ENCODE peak calls at places on chromosomes 1 and 21, in eight cellular contexts. S is Peyer's patch; N is T-helper 1 cell; K is effector memory CD8-positive, alpha-beta T cell; E is astrocyte of the hippocampus; B is iris pigment epithelial cell; O is occipital lobe; U is psoas muscle. X is an unnamed sample.

GRCh38 chr1:38474738-38475623 is 384.6 kb downstream of the RRAGC start:
- DNase-seq in S (peak), N (no peak), K (no peak), E (no peak), B (no peak), O (no peak), U (no peak), X (no peak)

GRCh38 chr21:15729346-15729673 is 472 bp upstream of the USP25 start:
- DNase-seq in S (no peak), N (no peak), K (no peak), E (no peak), B (no peak), O (no peak), U (no peak), X (no peak)

GRCh38 chr21:22575165-22575584 is 1577.0 kb downstream of the NCAM2 start:
- DNase-seq in S (no peak), N (no peak), K (no peak), E (peak), B (peak), O (no peak), U (no peak), X (no peak)

GRCh38 chr1:229466887-229467286 is 33.0 kb upstream of the ACTA1 start:
- DNase-seq in S (no peak), N (no peak), K (no peak), E (no peak), B (no peak), O (no peak), U (no peak), X (no peak)

GRCh38 chr1:1144122-1144842 is 28.4 kb upstream of the C1orf159 start:
- DNase-seq in S (peak), N (peak), K (peak), E (no peak), B (no peak), O (no peak), U (no peak), X (no peak)

GRCh38 chr1:206544562-206545257 is 37.4 kb downstream of the RASSF5 start:
- DNase-seq in S (peak), N (peak), K (peak), E (peak), B (peak), O (peak), U (peak), X (peak)

GRCh38 chr21:41847066-41847804 is 31.9 kb downstream of the PRDM15 start:
- DNase-seq in S (no peak), N (no peak), K (no peak), E (no peak), B (peak), O (no peak), U (no peak), X (no peak)

GRCh38 chr1:54476231-54477109 is 70.3 kb upstream of the SSBP3 start:
- DNase-seq in S (no peak), N (no peak), K (no peak), E (no peak), B (no peak), O (no peak), U (no peak), X (no peak)

GRCh38 chr21:25964009-25964408 is 206.6 kb downstream of the APP start:
- DNase-seq in S (no peak), N (no peak), K (no peak), E (no peak), B (peak), O (no peak), U (no peak), X (no peak)

GRCh38 chr1:178230881-178231409 is 137.0 kb downstream of the RASAL2 start:
- DNase-seq in S (no peak), N (no peak), K (no peak), E (no peak), B (no peak), O (no peak), U (no peak), X (no peak)

GRCh38 chr1:7587108-7587507 is 184.0 kb upstream of the VAMP3 start:
- DNase-seq in S (no peak), N (no peak), K (no peak), E (no peak), B (no peak), O (no peak), U (no peak), X (peak)

GRCh38 chr1:93033029-93033428 is 46.1 kb upstream of the MTF2 start:
- DNase-seq in S (no peak), N (no peak), K (no peak), E (no peak), B (no peak), O (no peak), U (no peak), X (no peak)

GRCh38 chr21:31848339-31848985 is 24.4 kb upstream of the HUNK start:
- DNase-seq in S (no peak), N (no peak), K (no peak), E (no peak), B (no peak), O (no peak), U (no peak), X (no peak)

GRCh38 chr1:17640975-17641374 is 101.5 kb downstream of the ARHGEF10L start:
- DNase-seq in S (no peak), N (no peak), K (no peak), E (no peak), B (no peak), O (no peak), U (no peak), X (no peak)

GRCh38 chr1:38997901-38998190 is 6.8 kb downstream of the AKIRIN1 start:
- DNase-seq in S (no peak), N (no peak), K (no peak), E (no peak), B (peak), O (no peak), U (no peak), X (no peak)

GRCh38 chr1:2796890-2797740 is 4.4 kb downstream of the TTC34 start:
- DNase-seq in S (no peak), N (no peak), K (no peak), E (no peak), B (no peak), O (no peak), U (peak), X (peak)

GRCh38 chr1:6286266-6286665 is 25.4 kb upstream of the GPR153 start:
- DNase-seq in S (no peak), N (no peak), K (no peak), E (no peak), B (no peak), O (no peak), U (no peak), X (no peak)

GRCh38 chr1:66276229-66276628 is 257.7 kb upstream of the SGIP1 start:
- DNase-seq in S (no peak), N (no peak), K (no peak), E (no peak), B (no peak), O (no peak), U (no peak), X (no peak)

GRCh38 chr1:238649200-238649599 is 737.2 kb upstream of the CHRM3 start:
- DNase-seq in S (no peak), N (no peak), K (no peak), E (no peak), B (no peak), O (no peak), U (no peak), X (no peak)

GRCh38 chr1:207841318-207841717 is 69.6 kb downstream of the CD34 start:
- DNase-seq in S (no peak), N (no peak), K (no peak), E (no peak), B (no peak), O (no peak), U (no peak), X (no peak)

GRCh38 chr1:54421101-54421504 is 14.9 kb upstream of the SSBP3 start:
- DNase-seq in S (no peak), N (no peak), K (no peak), E (peak), B (no peak), O (no peak), U (no peak), X (no peak)

GRCh38 chr1:210234254-210234747 is 1.7 kb downstream of the SERTAD4 start:
- DNase-seq in S (no peak), N (no peak), K (no peak), E (no peak), B (no peak), O (no peak), U (no peak), X (no peak)

GRCh38 chr1:112849425-112849966 is 106.5 kb downstream of the SLC16A1 start:
- DNase-seq in S (no peak), N (no peak), K (no peak), E (peak), B (peak), O (peak), U (no peak), X (no peak)

X was measured in tibial artery.